ENCODE peak calls at places on chromosomes 5 and 9, in five cellular contexts. S is mammary epithelial cell, Y is lower leg skin, R is cardiac fibroblast, W is astrocyte of the spinal cord. O is an unnamed sample.

GRCh38 chr5:175328176-175328575 is 115.8 kb downstream of the DRD1 start:
- DNase-seq in W (no peak), S (no peak), R (no peak), Y (no peak), O (no peak)

GRCh38 chr5:123813937-123814624 is 302.1 kb downstream of the CSNK1G3 start:
- DNase-seq in R (no peak), S (peak; percentile 16), Y (no peak), W (peak; percentile 49), O (no peak)

GRCh38 chr5:59817536-59817935 is 76.0 kb downstream of the PDE4D start:
- DNase-seq in R (no peak), Y (no peak), S (no peak), W (no peak), O (no peak)

GRCh38 chr5:154829589-154830218 is 20.7 kb downstream of the FAXDC2 start:
- DNase-seq in Y (no peak), W (peak; percentile 24), R (peak; percentile 49), S (peak; percentile 97), O (no peak)

GRCh38 chr5:156892864-156893263 is 42.8 kb downstream of the PPP1R2B start:
- DNase-seq in Y (no peak), R (no peak), S (no peak), W (no peak), O (no peak)

GRCh38 chr5:124546643-124547042 is 199.8 kb downstream of the ZNF608 start:
- DNase-seq in Y (no peak), W (peak; percentile 34), S (peak; percentile 14), R (peak; percentile 38), O (peak; percentile 30)

GRCh38 chr5:142287973-142288313 is 36.9 kb downstream of the SPRY4 start:
- DNase-seq in Y (no peak), S (no peak), R (no peak), W (no peak), O (no peak)

GRCh38 chr5:174535691-174536090 is 188.7 kb upstream of the MSX2 start:
- DNase-seq in W (peak; percentile 26), R (peak; percentile 4), Y (no peak), S (peak; percentile 36), O (peak; percentile 52)

GRCh38 chr5:82808960-82809359 is 268.2 kb downstream of the TMEM167A start:
- DNase-seq in Y (no peak), R (peak; percentile 74), S (no peak), W (no peak), O (no peak)

GRCh38 chr5:18305288-18305899 is 671.1 kb downstream of the TAF11L14 start:
- DNase-seq in Y (no peak), R (peak; percentile 49), W (peak; percentile 33), S (no peak), O (peak; percentile 47)

GRCh38 chr5:154312571-154312970 is 122.0 kb downstream of the GALNT10 start:
- DNase-seq in W (peak; percentile 44), S (no peak), R (peak; percentile 32), Y (no peak), O (peak; percentile 70)

GRCh38 chr5:107670927-107671741 is at the start of gene EFNA5:
- DNase-seq in Y (peak; percentile 89), W (peak; percentile 72), R (peak; percentile 65), S (peak; percentile 39), O (peak; percentile 44)

GRCh38 chr5:143543358-143544255 is 140.1 kb upstream of the NR3C1 start:
- DNase-seq in R (peak; percentile 60), S (peak; percentile 40), W (peak; percentile 44), Y (no peak), O (peak; percentile 63)

GRCh38 chr9:121902483-121903135 is 190.5 kb downstream of the TTLL11 start:
- DNase-seq in W (peak; percentile 98), R (peak; percentile 96), Y (no peak), S (peak; percentile 45), O (peak; percentile 99)

GRCh38 chr5:179780343-179780742 is 13.4 kb upstream of the LTC4S start:
- DNase-seq in W (no peak), S (no peak), Y (no peak), R (no peak), O (no peak)

GRCh38 chr5:100595152-100595811 is 60.1 kb downstream of the FAM174A start:
- DNase-seq in Y (no peak), R (peak; percentile 94), S (peak; percentile 88), W (peak; percentile 97), O (peak; percentile 97)

GRCh38 chr9:84343111-84343521 is 2.6 kb upstream of the SLC28A3 start:
- DNase-seq in W (peak; percentile 28), Y (no peak), R (peak; percentile 63), S (no peak), O (peak; percentile 71)

GRCh38 chr9:96655198-96655851 is at the start of gene PRXL2C:
- DNase-seq in Y (peak; percentile 97), R (peak; percentile 65), W (peak; percentile 67), S (peak; percentile 66), O (peak; percentile 62)

GRCh38 chr5:7770436-7770835 is 80.5 kb downstream of the CFAP90 start:
- DNase-seq in R (no peak), W (no peak), Y (no peak), S (no peak), O (no peak)

GRCh38 chr9:123550797-123551196 is 194.8 kb downstream of the CRB2 start:
- DNase-seq in S (no peak), W (no peak), R (no peak), Y (no peak), O (no peak)

GRCh38 chr5:38783011-38783551 is 62.7 kb upstream of the OSMR start:
- DNase-seq in W (peak; percentile 99), R (peak; percentile 96), Y (no peak), S (peak; percentile 42), O (peak; percentile 97)

GRCh38 chr5:36360311-36360710 is 58.6 kb upstream of the RANBP3L start:
- DNase-seq in R (no peak), Y (no peak), S (no peak), W (no peak), O (no peak)

GRCh38 chr5:139391570-139392323 is 2.0 kb upstream of the MZB1 start:
- DNase-seq in R (peak; percentile 16), W (no peak), Y (no peak), S (peak; percentile 73), O (no peak)

GRCh38 chr5:88883566-88884434 is 816 bp upstream of the MEF2C start:
- DNase-seq in S (peak; percentile 47), R (peak; percentile 88), Y (peak; percentile 89), W (peak; percentile 83), O (peak; percentile 87)

GRCh38 chr5:83871533-83872380 is 151.1 kb upstream of the HAPLN1 start:
- DNase-seq in W (no peak), S (no peak), R (no peak), Y (no peak), O (no peak)

GRCh38 chr9:89323257-89323841 is 5.0 kb downstream of the SECISBP2 start:
- DNase-seq in S (peak; percentile 12), R (no peak), W (no peak), Y (no peak), O (no peak)

GRCh38 chr5:107615173-107615856 is 55.4 kb downstream of the EFNA5 start:
- DNase-seq in W (no peak), Y (no peak), S (peak; percentile 20), R (peak; percentile 43), O (no peak)

GRCh38 chr9:21967707-21968106 is 26.5 kb downstream of the CDKN2A start:
- DNase-seq in S (no peak), Y (peak; percentile 60), R (no peak), W (no peak), O (no peak)

GRCh38 chr5:50699737-50700136 is 33.3 kb downstream of the PARP8 start:
- DNase-seq in R (peak; percentile 26), W (no peak), Y (no peak), S (peak; percentile 43), O (no peak)

GRCh38 chr9:78316151-78316892 is 19.4 kb downstream of the PSAT1 start:
- DNase-seq in W (no peak), S (no peak), R (no peak), Y (peak; percentile 60), O (no peak)

GRCh38 chr9:100111235-100111634 is 12.2 kb downstream of the INVS start:
- DNase-seq in R (peak; percentile 98), Y (peak; percentile 93), W (peak; percentile 98), S (peak; percentile 94), O (peak; percentile 95)

GRCh38 chr5:159912033-159912800 is 4.1 kb upstream of the ADRA1B start:
- DNase-seq in W (peak; percentile 78), S (no peak), R (peak; percentile 95), Y (no peak), O (peak; percentile 88)

GRCh38 chr9:4704129-4704528 is 24.8 kb downstream of the CDC37L1 start:
- DNase-seq in S (peak; percentile 67), Y (no peak), W (no peak), R (peak; percentile 11), O (no peak)

GRCh38 chr5:146797683-146798082 is 80.9 kb downstream of the PPP2R2B start:
- DNase-seq in Y (no peak), W (no peak), S (no peak), R (no peak), O (no peak)

GRCh38 chr5:151696470-151697061 is 9.9 kb upstream of the SPARC start:
- DNase-seq in R (peak; percentile 98), S (peak; percentile 75), W (peak; percentile 99), Y (peak; percentile 93), O (peak; percentile 100)

GRCh38 chr5:148397968-148398595 is 14.3 kb downstream of the FBXO38 start:
- DNase-seq in S (peak; percentile 33), R (no peak), W (no peak), Y (no peak), O (no peak)
- H3K4me3 ChIP-seq in S (no peak overlapping the region), R (no peak overlapping the region), W (no peak overlapping the region), Y (no peak overlapping the region), O (no peak overlapping the region)

GRCh38 chr9:14322211-14323082 is 8.5 kb upstream of the NFIB start:
- DNase-seq in W (peak; percentile 95), S (peak; percentile 92), Y (peak; percentile 98), R (peak; percentile 92), O (peak; percentile 94)
- TF ChIP-seq CTCF in W (peak; percentile 43), S (no peak), Y (no peak), R (peak; percentile 16), O (peak; percentile 46)

GRCh38 chr5:111583761-111584203 is 71.4 kb upstream of the STARD4 start:
- DNase-seq in S (no peak), Y (no peak), R (peak; percentile 44), W (no peak), O (peak; percentile 54)
- H3K4me3 ChIP-seq in S (no peak overlapping the region), Y (no peak overlapping the region), R (no peak overlapping the region), W (no peak overlapping the region), O (no peak overlapping the region)

GRCh38 chr5:132237141-132237540 is 9.5 kb upstream of the P4HA2 start:
- DNase-seq in W (no peak), Y (peak; percentile 62), S (no peak), R (no peak), O (no peak)

GRCh38 chr5:132235340-132235739 is 7.7 kb upstream of the P4HA2 start:
- DNase-seq in Y (no peak), W (no peak), S (no peak), R (no peak), O (no peak)

GRCh38 chr5:132233081-132233480 is 5.4 kb upstream of the P4HA2 start:
- DNase-seq in Y (peak; percentile 29), R (no peak), W (no peak), S (no peak), O (no peak)

GRCh38 chr5:132233811-132234683 is 6.4 kb upstream of the P4HA2 start:
- DNase-seq in R (no peak), Y (peak; percentile 62), W (no peak), S (peak; percentile 44), O (no peak)

DNA sequence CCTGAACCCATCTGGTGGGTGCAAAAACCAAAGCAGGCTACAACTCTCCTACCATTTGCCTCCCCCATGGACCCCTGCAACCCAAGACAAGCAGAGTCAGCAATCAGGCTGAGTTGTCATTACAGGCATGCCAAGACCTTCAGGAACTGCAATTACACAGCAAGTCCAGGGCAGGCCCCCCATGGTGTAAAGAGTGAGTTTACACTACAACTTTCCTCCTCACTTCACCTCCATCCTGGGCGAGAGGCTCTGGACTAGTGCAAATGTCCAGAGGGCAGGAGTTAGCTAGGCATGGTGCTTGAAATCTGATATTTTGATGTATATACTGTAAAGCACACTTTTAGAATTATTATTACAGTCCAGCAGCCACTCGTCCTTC is 7.0 kb upstream of the P4HA2 start:
- DNase-seq in S (no peak), W (no peak), Y (peak; percentile 48), R (no peak), O (no peak)
- TF ChIP-seq CTCF in S (no peak), W (no peak), Y (no peak), R (no peak), O (no peak)